ENCODE peak calls at places on chromosomes 6 and 20, in seven cellular contexts. B is IMR-90, H is HepG2, C is body of pancreas, V is heart right ventricle, A is PC-3, Z is psoas muscle. M is an unnamed sample.

GRCh38 chr6:4303638-4304037 is 168.3 kb upstream of the ECI2 start:
- ATAC-seq in B (no peak), H (no peak), C (no peak), V (no peak), A (no peak), Z (no peak), M (no peak)

GRCh38 chr6:150038202-150038830 is 13.0 kb upstream of the RAET1L start:
- ATAC-seq in B (no peak), H (no peak), C (peak; percentile 45), V (peak; percentile 46), A (no peak), Z (peak; percentile 46), M (no peak)

GRCh38 chr20:50001784-50002311 is 19.1 kb downstream of the SNAI1 start:
- ATAC-seq in B (no peak), H (no peak), C (no peak), V (no peak), A (no peak), Z (no peak), M (no peak)

GRCh38 chr6:42075159-42075838 is 25.0 kb downstream of the TAF8 start:
- ATAC-seq in B (peak; percentile 93), H (peak; percentile 74), C (peak; percentile 80), V (peak; percentile 71), A (peak; percentile 88), Z (peak; percentile 71), M (peak; percentile 63)

GRCh38 chr20:1667510-1668085 is 10.0 kb upstream of the SIRPG start:
- ATAC-seq in B (no peak), H (no peak), C (no peak), V (no peak), A (no peak), Z (no peak), M (no peak)

GRCh38 chr6:85685713-85686112 is 43.0 kb upstream of the SYNCRIP start:
- ATAC-seq in B (no peak), H (no peak), C (no peak), V (no peak), A (no peak), Z (no peak), M (no peak)

GRCh38 chr20:4161447-4162251 is 146.3 kb upstream of the RNF24 start:
- ATAC-seq in B (no peak), H (peak; percentile 20), C (peak; percentile 92), V (peak; percentile 55), A (peak; percentile 65), Z (no peak), M (no peak)

GRCh38 chr6:136446579-136447182 is 103.5 kb downstream of the MAP7 start:
- ATAC-seq in B (peak; percentile 94), H (no peak), C (no peak), V (no peak), A (no peak), Z (no peak), M (no peak)

GRCh38 chr6:25375125-25375524 is 96.0 kb downstream of the CARMIL1 start:
- ATAC-seq in B (no peak), H (no peak), C (no peak), V (no peak), A (no peak), Z (no peak), M (no peak)

GRCh38 chr6:119463081-119463626 is 113.6 kb upstream of the MAN1A1 start:
- ATAC-seq in B (no peak), H (no peak), C (no peak), V (no peak), A (no peak), Z (no peak), M (no peak)

GRCh38 chr6:106446287-106446885 is 85.9 kb downstream of the CRYBG1 start:
- ATAC-seq in B (peak; percentile 70), H (peak; percentile 42), C (no peak), V (no peak), A (no peak), Z (no peak), M (no peak)

GRCh38 chr6:143390278-143390677 is 60.2 kb downstream of the ADAT2 start:
- ATAC-seq in B (no peak), H (no peak), C (no peak), V (no peak), A (no peak), Z (no peak), M (no peak)

GRCh38 chr6:143615785-143616184 is 62.0 kb upstream of the PHACTR2 start:
- ATAC-seq in B (no peak), H (no peak), C (no peak), V (no peak), A (no peak), Z (no peak), M (no peak)

GRCh38 chr6:100753421-100753820 is 127.7 kb downstream of the ASCC3 start:
- ATAC-seq in B (no peak), H (no peak), C (no peak), V (no peak), A (no peak), Z (no peak), M (no peak)

DNA sequence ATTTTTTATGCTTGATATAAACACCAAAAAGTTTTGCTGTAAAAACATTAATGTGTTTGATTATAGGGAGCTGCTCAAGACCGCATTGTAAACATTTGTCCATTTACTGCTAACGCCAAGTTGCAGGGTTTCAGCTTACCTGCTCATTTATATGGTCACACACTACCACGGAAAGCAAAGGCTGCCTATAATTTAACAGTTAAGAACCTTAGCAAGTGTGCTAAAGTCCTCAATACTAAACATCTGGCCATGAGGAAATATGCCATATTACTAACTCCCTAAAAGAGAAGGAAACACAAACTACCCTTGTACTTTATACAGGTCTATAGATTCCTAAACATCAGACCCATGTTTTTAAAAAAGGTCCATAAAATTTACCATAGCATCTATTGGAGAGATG is 129.5 kb downstream of the ASCC3 start:
- ATAC-seq in B (no peak), H (no peak), C (no peak), V (no peak), A (no peak), Z (no peak), M (no peak)
- H3K4me1 ChIP-seq in B (no peaks in the 10 kb centered on the region), H (no peaks in the 10 kb centered on the region), C (no peaks in the 10 kb centered on the region), V (no peaks in the 10 kb centered on the region), A (no peaks in the 10 kb centered on the region), Z (no peaks in the 10 kb centered on the region), M (no peaks in the 10 kb centered on the region)

GRCh38 chr6:8391934-8392333 is 43.4 kb downstream of the SLC35B3 start:
- ATAC-seq in B (no peak), H (no peak), C (no peak), V (no peak), A (no peak), Z (no peak), M (no peak)

GRCh38 chr6:8389034-8389818 is 46.1 kb downstream of the SLC35B3 start:
- ATAC-seq in B (no peak), H (no peak), C (no peak), V (no peak), A (no peak), Z (no peak), M (no peak)

GRCh38 chr6:8383584-8383983 is 51.8 kb downstream of the SLC35B3 start:
- ATAC-seq in B (no peak), H (no peak), C (no peak), V (no peak), A (no peak), Z (no peak), M (no peak)

GRCh38 chr6:8392569-8392968 is 42.8 kb downstream of the SLC35B3 start:
- ATAC-seq in B (no peak), H (no peak), C (no peak), V (no peak), A (peak; percentile 100), Z (no peak), M (no peak)

GRCh38 chr6:8387942-8388437 is 47.4 kb downstream of the SLC35B3 start:
- ATAC-seq in B (no peak), H (no peak), C (no peak), V (no peak), A (no peak), Z (no peak), M (no peak)
- TF ChIP-seq CTCF in B (no peak), H (no peak), C (no peak), V (no peak), A (no peak), Z (no peak), M (no peak)

DNA sequence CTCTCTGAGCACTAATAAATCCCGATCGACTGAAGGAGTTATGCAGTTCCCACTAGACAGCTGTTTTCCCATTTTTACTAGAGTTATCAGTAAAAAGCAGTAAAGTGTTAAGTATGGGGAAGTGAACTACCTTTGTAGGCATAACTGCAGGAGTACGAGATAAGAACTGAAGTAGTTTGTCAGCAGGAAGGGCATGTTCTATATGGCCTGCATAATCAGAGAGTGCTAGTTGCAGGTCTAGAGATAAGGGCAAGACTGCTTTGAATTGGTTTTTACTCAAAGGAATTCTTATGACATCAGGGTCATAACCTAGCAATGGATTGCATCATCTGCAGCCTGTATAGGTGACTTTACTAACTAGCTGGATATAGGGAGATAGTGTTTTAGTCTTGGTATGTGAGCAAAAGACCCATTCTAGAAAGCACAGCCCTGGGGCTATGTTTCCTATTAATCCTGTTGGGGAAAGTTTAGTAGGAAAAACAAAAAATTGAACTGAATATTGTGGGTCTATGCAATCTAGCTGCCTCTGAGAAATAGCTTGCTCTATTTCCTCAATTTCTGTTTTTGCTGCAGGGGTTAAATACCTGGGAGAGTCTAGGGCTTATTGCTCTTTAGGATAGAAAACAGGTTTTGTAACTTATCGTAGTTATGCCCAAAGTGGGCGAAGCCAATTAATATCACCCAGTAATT is 22.6 kb upstream of the CRISP1 start:
- ATAC-seq in B (no peak), H (no peak), C (no peak), V (no peak), A (no peak), Z (no peak), M (no peak)
- H3K4me1 ChIP-seq in B (no peaks in the 10 kb centered on the region), H (no peaks in the 10 kb centered on the region), C (no peaks in the 10 kb centered on the region), V (no peaks in the 10 kb centered on the region), A (no peaks in the 10 kb centered on the region), Z (no peaks in the 10 kb centered on the region), M (no peaks in the 10 kb centered on the region)

DNA sequence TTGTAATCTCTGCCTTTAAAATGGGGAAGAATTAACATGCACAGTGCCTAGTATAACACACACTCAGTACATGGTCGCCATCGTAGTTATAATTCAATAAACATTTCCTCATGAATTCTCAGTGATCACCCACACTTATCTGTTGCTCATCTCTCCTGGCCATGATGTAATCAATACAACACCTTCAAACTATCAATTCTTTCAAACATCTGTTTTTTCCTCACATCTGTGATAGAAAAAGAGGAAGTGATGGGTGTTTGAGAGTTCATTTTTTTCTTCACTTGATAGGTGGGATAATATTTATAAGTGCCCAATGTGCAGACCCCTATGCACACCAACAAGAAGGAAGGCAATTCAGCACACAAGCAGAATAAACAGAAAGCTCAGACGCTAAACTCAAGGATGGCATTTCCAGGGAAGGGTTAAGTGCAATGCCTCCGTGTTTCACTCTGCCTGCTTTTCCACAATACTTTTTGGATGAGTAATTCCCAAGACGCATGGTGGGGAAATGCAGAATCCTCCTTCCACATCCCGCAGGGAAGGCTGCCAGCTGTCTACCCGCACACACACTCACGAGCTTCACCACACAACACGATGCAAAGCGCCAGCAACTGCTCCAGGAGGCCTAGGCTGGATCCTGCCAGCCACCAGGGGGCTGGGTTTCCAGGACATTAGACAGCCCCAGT is 100.3 kb downstream of the GMPR start:
- ATAC-seq in B (peak; percentile 84), H (peak; percentile 73), C (peak; percentile 31), V (peak; percentile 26), A (peak; percentile 91), Z (peak; percentile 38), M (peak; percentile 61)
- TF ChIP-seq CTCF in B (peak; percentile 88), H (peak; percentile 22), C (no peak), V (peak; percentile 11), A (peak; percentile 81), Z (peak; percentile 40), M (no peak)